ENCODE peak calls at places on chromosomes 5 and 9, in four cellular contexts. One of them, this sample, is unnamed.

GRCh38 chr9:92770005-92770995 is 5.7 kb upstream of the BICD2 start:
- DNase-seq in astrocyte: no peak
- DNase-seq in GM13977: no peak
- DNase-seq in OCI-LY7: peak; percentile 56
- DNase-seq in this sample: peak; percentile 41

GRCh38 chr5:65927497-65928340 is 1.3 kb downstream of the ERBIN start:
- DNase-seq in astrocyte: peak; percentile 60
- DNase-seq in GM13977: peak; percentile 67
- DNase-seq in OCI-LY7: peak; percentile 68
- DNase-seq in this sample: peak; percentile 70

GRCh38 chr5:141681695-141682641 is at the start of gene ARAP3:
- DNase-seq in astrocyte: peak; percentile 74
- DNase-seq in GM13977: no peak
- DNase-seq in OCI-LY7: no peak
- DNase-seq in this sample: peak; percentile 90

GRCh38 chr5:179777909-179778308 is 15.9 kb upstream of the LTC4S start:
- DNase-seq in OCI-LY7: no peak
- DNase-seq in astrocyte: no peak
- DNase-seq in GM13977: no peak
- DNase-seq in this sample: no peak

GRCh38 chr9:14749738-14750137 is 27.2 kb upstream of the CER1 start:
- DNase-seq in astrocyte: no peak
- DNase-seq in OCI-LY7: no peak
- DNase-seq in GM13977: no peak
- DNase-seq in this sample: no peak

GRCh38 chr5:9468070-9468388 is 77.8 kb downstream of the SEMA5A start:
- DNase-seq in GM13977: no peak
- DNase-seq in astrocyte: peak; percentile 95
- DNase-seq in OCI-LY7: no peak
- DNase-seq in this sample: peak; percentile 81

GRCh38 chr9:137357166-137357565 is 55.1 kb upstream of the NRARP start:
- DNase-seq in OCI-LY7: no peak
- DNase-seq in astrocyte: no peak
- DNase-seq in GM13977: no peak
- DNase-seq in this sample: no peak

GRCh38 chr5:161086456-161086855 is 234.4 kb upstream of the ATP10B start:
- DNase-seq in astrocyte: peak; percentile 62
- DNase-seq in GM13977: no peak
- DNase-seq in OCI-LY7: no peak
- DNase-seq in this sample: no peak

GRCh38 chr9:79574716-79575242 is 3.0 kb downstream of the TLE4 start:
- DNase-seq in GM13977: no peak
- DNase-seq in OCI-LY7: no peak
- DNase-seq in astrocyte: peak; percentile 48
- DNase-seq in this sample: no peak

GRCh38 chr9:16138961-16139441 is 586.2 kb downstream of the CCDC171 start:
- DNase-seq in astrocyte: peak; percentile 98
- DNase-seq in GM13977: no peak
- DNase-seq in OCI-LY7: no peak
- DNase-seq in this sample: peak; percentile 87

GRCh38 chr9:79377315-79377855 is 194.4 kb upstream of the TLE4 start:
- DNase-seq in OCI-LY7: no peak
- DNase-seq in GM13977: no peak
- DNase-seq in astrocyte: peak; percentile 52
- DNase-seq in this sample: no peak

GRCh38 chr5:80408475-80408875 is 611 bp downstream of the ZFYVE16 start:
- DNase-seq in GM13977: peak; percentile 54
- DNase-seq in OCI-LY7: no peak
- DNase-seq in astrocyte: peak; percentile 35
- DNase-seq in this sample: peak; percentile 34
- TF ChIP-seq CTCF in GM13977: no peak
- TF ChIP-seq CTCF in OCI-LY7: no peak
- TF ChIP-seq CTCF in astrocyte: no peak
- TF ChIP-seq CTCF in this sample: peak; percentile 12

DNA sequence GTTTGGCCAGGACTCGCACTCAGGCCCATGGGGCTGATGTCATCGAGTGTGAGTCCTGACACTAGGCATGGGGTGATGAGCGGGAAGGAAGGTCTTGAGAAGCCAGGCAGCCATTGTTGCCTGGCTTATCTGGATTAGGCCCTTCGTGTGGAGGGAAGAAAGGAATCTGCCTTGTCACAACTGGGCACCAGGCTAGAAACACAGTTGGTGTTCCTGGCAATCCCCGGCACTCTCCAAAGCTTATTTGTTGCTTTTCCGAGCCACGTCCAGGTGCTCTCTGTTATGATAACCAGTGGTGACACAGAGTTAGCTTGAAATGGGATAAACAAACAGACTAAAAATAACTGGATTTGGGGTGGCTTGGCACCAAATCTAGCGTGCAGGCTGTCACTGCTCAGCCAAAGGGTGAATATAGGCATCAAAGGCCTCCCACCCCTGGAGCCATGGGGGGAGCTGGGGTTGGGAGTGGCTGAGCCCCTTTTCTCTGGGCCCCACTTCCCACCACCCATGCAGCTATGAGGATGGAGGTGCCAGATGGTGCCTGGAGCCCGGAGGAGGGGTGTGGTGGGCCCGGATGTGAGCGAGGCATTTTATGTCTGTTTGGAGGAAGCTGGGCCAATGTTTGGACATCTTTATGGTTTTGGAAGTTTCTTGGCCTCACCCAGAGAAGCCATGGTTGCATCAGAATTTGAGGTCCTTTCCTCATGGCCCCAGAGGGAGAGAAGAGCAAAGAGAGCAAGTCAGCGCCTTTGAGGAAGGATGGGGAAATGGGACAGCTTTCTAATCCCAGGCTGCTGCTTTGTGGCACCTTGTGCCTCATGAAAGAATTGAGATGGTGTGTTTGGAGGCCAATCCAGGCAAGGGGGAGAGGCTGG is 98.0 kb upstream of the PITX1 start:
- DNase-seq in GM13977: no peak
- DNase-seq in astrocyte: no peak
- DNase-seq in OCI-LY7: no peak
- DNase-seq in this sample: no peak
- TF ChIP-seq CTCF in GM13977: no peak
- TF ChIP-seq CTCF in astrocyte: no peak
- TF ChIP-seq CTCF in OCI-LY7: no peak
- TF ChIP-seq CTCF in this sample: no peak

GRCh38 chr5:134511796-134512660 is 13.4 kb upstream of the JADE2 start:
- DNase-seq in GM13977: no peak
- DNase-seq in OCI-LY7: no peak
- DNase-seq in astrocyte: peak; percentile 23
- DNase-seq in this sample: peak; percentile 73
- TF ChIP-seq CTCF in GM13977: no peak
- TF ChIP-seq CTCF in OCI-LY7: no peak
- TF ChIP-seq CTCF in astrocyte: no peak
- TF ChIP-seq CTCF in this sample: peak; percentile 14

DNA sequence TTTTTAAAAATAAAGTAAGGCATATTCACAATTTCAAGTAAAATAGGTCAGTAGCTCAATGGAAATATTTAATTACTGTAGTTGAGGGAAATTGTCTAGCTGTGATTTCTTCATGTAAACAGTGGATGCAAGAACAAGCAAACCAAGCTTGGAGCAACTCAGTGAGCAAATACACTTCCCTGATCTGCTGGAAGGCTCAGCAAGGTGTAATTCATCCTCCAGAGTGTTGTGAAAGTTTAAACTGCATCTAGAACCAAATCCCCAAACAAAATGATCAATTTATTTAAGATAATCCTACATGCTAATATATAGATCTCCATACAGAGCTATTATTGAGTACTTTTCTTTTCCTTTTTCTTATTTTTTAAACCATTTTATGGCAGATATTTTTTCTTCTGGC is 219.0 kb upstream of the ELL2 start:
- DNase-seq in astrocyte: no peak
- DNase-seq in OCI-LY7: no peak
- DNase-seq in GM13977: no peak
- DNase-seq in this sample: no peak
- TF ChIP-seq CTCF in astrocyte: no peak
- TF ChIP-seq CTCF in OCI-LY7: no peak
- TF ChIP-seq CTCF in GM13977: no peak
- TF ChIP-seq CTCF in this sample: no peak

GRCh38 chr9:134025606-134026541 is 593 bp downstream of the BRD3OS start:
- DNase-seq in astrocyte: peak; percentile 26
- DNase-seq in OCI-LY7: peak; percentile 65
- DNase-seq in GM13977: peak; percentile 75
- DNase-seq in this sample: peak; percentile 33
- TF ChIP-seq CTCF in astrocyte: no peak
- TF ChIP-seq CTCF in OCI-LY7: peak; percentile 56
- TF ChIP-seq CTCF in GM13977: peak; percentile 26
- TF ChIP-seq CTCF in this sample: peak; percentile 12

GRCh38 chr9:122951056-122951455 is 10.2 kb downstream of the RABGAP1 start:
- DNase-seq in OCI-LY7: no peak
- DNase-seq in GM13977: no peak
- DNase-seq in astrocyte: no peak
- DNase-seq in this sample: no peak
- TF ChIP-seq CTCF in OCI-LY7: no peak
- TF ChIP-seq CTCF in GM13977: no peak
- TF ChIP-seq CTCF in astrocyte: no peak
- TF ChIP-seq CTCF in this sample: no peak

GRCh38 chr5:111070272-111071134 is 1.0 kb upstream of the TSLP start:
- DNase-seq in OCI-LY7: no peak
- DNase-seq in GM13977: no peak
- DNase-seq in astrocyte: peak; percentile 24
- DNase-seq in this sample: no peak

GRCh38 chr5:111075520-111075919 is 4.0 kb downstream of the TSLP start:
- DNase-seq in astrocyte: peak; percentile 96
- DNase-seq in GM13977: no peak
- DNase-seq in OCI-LY7: no peak
- DNase-seq in this sample: peak; percentile 92

GRCh38 chr5:111071413-111071812 is at the start of gene TSLP:
- DNase-seq in GM13977: no peak
- DNase-seq in astrocyte: no peak
- DNase-seq in OCI-LY7: no peak
- DNase-seq in this sample: no peak

GRCh38 chr5:111074244-111074643 is 2.7 kb downstream of the TSLP start:
- DNase-seq in OCI-LY7: no peak
- DNase-seq in astrocyte: no peak
- DNase-seq in GM13977: no peak
- DNase-seq in this sample: no peak

DNA sequence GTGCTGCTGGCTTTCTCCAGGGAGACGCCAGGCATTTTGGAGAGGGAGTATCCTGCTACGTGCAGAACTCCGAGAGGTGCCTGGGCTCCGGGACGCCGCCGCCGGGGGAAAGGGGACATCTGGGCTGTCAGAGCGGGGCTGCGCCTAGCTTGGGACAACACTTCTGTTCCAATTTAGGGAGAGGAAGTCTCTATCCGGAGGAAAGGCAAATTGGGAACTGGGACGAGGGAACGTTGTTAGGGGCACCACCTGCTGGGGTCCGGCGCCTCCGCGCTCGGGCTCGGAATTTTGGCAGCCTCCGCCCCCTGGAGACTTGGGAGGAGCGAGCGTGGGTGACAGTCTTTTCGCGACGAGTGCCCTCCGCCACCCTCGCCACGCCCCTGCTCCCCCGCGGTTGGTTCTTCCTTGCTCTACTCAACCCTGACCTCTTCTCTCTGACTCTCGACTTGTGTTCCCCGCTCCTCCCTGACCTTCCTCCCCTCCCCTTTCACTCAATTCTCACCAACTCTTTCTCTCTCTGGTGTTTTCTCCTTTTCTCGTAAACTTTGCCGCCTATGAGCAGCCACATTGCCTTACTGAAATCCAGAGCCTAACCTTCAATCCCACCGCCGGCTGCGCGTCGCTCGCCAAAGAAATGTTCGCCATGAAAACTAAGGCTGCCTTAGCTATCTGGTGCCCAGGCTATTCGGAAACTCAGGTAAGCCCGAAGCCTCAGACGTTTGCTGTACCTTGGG is 1.6 kb downstream of the TSLP start:
- DNase-seq in GM13977: no peak
- DNase-seq in astrocyte: peak; percentile 14
- DNase-seq in OCI-LY7: peak; percentile 38
- DNase-seq in this sample: no peak
- TF ChIP-seq CTCF in GM13977: no peak
- TF ChIP-seq CTCF in astrocyte: no peak
- TF ChIP-seq CTCF in OCI-LY7: no peak
- TF ChIP-seq CTCF in this sample: no peak